ENCODE peak calls at places on chromosomes 7 and 10, in six cellular contexts. S is NCI-H524, W is nephron progenitor cell, P is Daoy, B is body of pancreas, F is NCI-H226. I is an unnamed sample.

GRCh38 chr10:110457851-110458582 is 39.7 kb upstream of the DUSP5 start:
- DNase-seq in F (no peak), S (no peak), B (no peak), P (no peak), W (no peak), I (no peak)

GRCh38 chr7:113825832-113826231 is 93.0 kb downstream of the PPP1R3A start:
- DNase-seq in W (no peak), F (no peak), P (no peak), S (no peak), B (no peak), I (no peak)

GRCh38 chr10:110408943-110409342 is 88.8 kb upstream of the DUSP5 start:
- DNase-seq in B (no peak), P (no peak), S (no peak), F (no peak), W (no peak), I (no peak)

GRCh38 chr10:106987362-106987761 is 177.1 kb downstream of the SORCS1 start:
- DNase-seq in B (no peak), S (no peak), W (no peak), P (no peak), F (no peak), I (no peak)

GRCh38 chr10:22321831-22322662 is 1.1 kb downstream of the BMI1 start:
- DNase-seq in F (no peak), P (peak), W (peak), B (peak), S (peak), I (peak)

GRCh38 chr7:46146454-46147255 is 225.6 kb upstream of the IGFBP3 start:
- DNase-seq in W (no peak), B (no peak), P (peak), S (no peak), F (peak), I (no peak)

GRCh38 chr10:73092830-73093229 is 3.8 kb downstream of the P4HA1 start:
- DNase-seq in F (no peak), W (no peak), P (no peak), B (no peak), S (no peak), I (no peak)

GRCh38 chr10:79342295-79342761 is 4.9 kb upstream of the PPIF start:
- DNase-seq in F (no peak), B (peak), W (no peak), S (peak), P (no peak), I (no peak)

GRCh38 chr10:43846187-43846680 is 197.6 kb upstream of the ZNF32 start:
- DNase-seq in P (peak), W (no peak), B (no peak), F (no peak), S (no peak), I (no peak)

GRCh38 chr10:2981361-2981801 is 86.0 kb upstream of the PFKP start:
- DNase-seq in S (no peak), P (peak), B (no peak), F (no peak), W (no peak), I (no peak)